ENCODE peak calls at places on chromosomes 12 and 14, in five cellular contexts. P, Y, M, H and N are unnamed samples.

GRCh38 chr12:47396902-47397663 is 308.7 kb downstream of the RPAP3 start:
- DNase-seq in P (no peak), H (no peak), Y (no peak), M (no peak), N (no peak)

GRCh38 chr14:93953739-93954515 is 22.4 kb downstream of the ASB2 start:
- DNase-seq in P (no peak), H (no peak), Y (no peak), M (no peak), N (no peak)

GRCh38 chr14:34498684-34499412 is 36.8 kb upstream of the SPTSSA start:
- DNase-seq in P (no peak), Y (no peak), M (no peak), H (no peak), N (no peak)

GRCh38 chr12:127411141-127411915 is 855.6 kb upstream of the TMEM132C start:
- DNase-seq in H (no peak), P (no peak), Y (no peak), M (no peak), N (no peak)

GRCh38 chr12:111368684-111369495 is at the start of gene PHETA1:
- DNase-seq in Y (peak), H (peak), P (peak), M (peak), N (peak)

GRCh38 chr14:101184562-101184961 is 281.0 kb upstream of the RTL1 start:
- DNase-seq in P (no peak), M (no peak), Y (no peak), H (no peak), N (no peak)

GRCh38 chr12:3035815-3036702 is 41.1 kb upstream of the TSPAN9 start:
- DNase-seq in H (no peak), M (peak), P (no peak), Y (no peak), N (no peak)

GRCh38 chr12:62537544-62537943 is 70.9 kb downstream of the MON2 start:
- DNase-seq in H (no peak), Y (no peak), P (no peak), M (no peak), N (no peak)

GRCh38 chr14:75184447-75184846 is 8.0 kb upstream of the TMED10 start:
- DNase-seq in H (no peak), M (no peak), P (no peak), Y (no peak), N (no peak)